ENCODE peak calls at places on chromosomes 13 and 19, in five cellular contexts. One of them, this sample, is unnamed.

GRCh38 chr13:91245283-91245682 is 102.2 kb upstream of the MIR17HG start:
- DNase-seq in fibroblast of lung: no peak
- DNase-seq in nephron progenitor cell: no peak
- DNase-seq in CD4-positive, alpha-beta T cell: no peak
- DNase-seq in right lobe of liver: no peak
- DNase-seq in this sample: no peak

GRCh38 chr19:7236153-7236552 is 58.1 kb downstream of the INSR start:
- DNase-seq in fibroblast of lung: no peak
- DNase-seq in nephron progenitor cell: no peak
- DNase-seq in CD4-positive, alpha-beta T cell: no peak
- DNase-seq in right lobe of liver: no peak
- DNase-seq in this sample: no peak

GRCh38 chr19:40947573-40947972 is 43.5 kb upstream of the CYP2B6 start:
- DNase-seq in fibroblast of lung: no peak
- DNase-seq in nephron progenitor cell: no peak
- DNase-seq in CD4-positive, alpha-beta T cell: no peak
- DNase-seq in right lobe of liver: no peak
- DNase-seq in this sample: no peak

GRCh38 chr13:101618440-101619187 is 166.1 kb downstream of the ITGBL1 start:
- DNase-seq in fibroblast of lung: no peak
- DNase-seq in nephron progenitor cell: no peak
- DNase-seq in CD4-positive, alpha-beta T cell: no peak
- DNase-seq in right lobe of liver: no peak
- DNase-seq in this sample: no peak

GRCh38 chr13:20054586-20054985 is 96.1 kb downstream of the ZMYM2 start:
- DNase-seq in fibroblast of lung: no peak
- DNase-seq in nephron progenitor cell: no peak
- DNase-seq in CD4-positive, alpha-beta T cell: no peak
- DNase-seq in right lobe of liver: no peak
- DNase-seq in this sample: no peak

GRCh38 chr13:40433577-40433976 is 232.9 kb downstream of the FOXO1 start:
- DNase-seq in fibroblast of lung: no peak
- DNase-seq in nephron progenitor cell: no peak
- DNase-seq in CD4-positive, alpha-beta T cell: peak
- DNase-seq in right lobe of liver: no peak
- DNase-seq in this sample: no peak

GRCh38 chr19:11256189-11256588 is 6.1 kb downstream of the DOCK6 start:
- DNase-seq in fibroblast of lung: peak
- DNase-seq in nephron progenitor cell: peak
- DNase-seq in CD4-positive, alpha-beta T cell: no peak
- DNase-seq in right lobe of liver: no peak
- DNase-seq in this sample: peak

GRCh38 chr13:59112375-59112774 is 1051.4 kb downstream of the DIAPH3 start:
- DNase-seq in fibroblast of lung: peak
- DNase-seq in nephron progenitor cell: no peak
- DNase-seq in CD4-positive, alpha-beta T cell: no peak
- DNase-seq in right lobe of liver: no peak
- DNase-seq in this sample: peak

GRCh38 chr13:90910240-90910639 is 437.2 kb upstream of the MIR17HG start:
- DNase-seq in fibroblast of lung: no peak
- DNase-seq in nephron progenitor cell: no peak
- DNase-seq in CD4-positive, alpha-beta T cell: no peak
- DNase-seq in right lobe of liver: no peak
- DNase-seq in this sample: no peak

GRCh38 chr19:10625003-10625761 is at the start of gene SLC44A2:
- DNase-seq in fibroblast of lung: peak
- DNase-seq in nephron progenitor cell: peak
- DNase-seq in CD4-positive, alpha-beta T cell: no peak
- DNase-seq in right lobe of liver: peak
- DNase-seq in this sample: peak

GRCh38 chr13:33233547-33233946 is 52.0 kb downstream of the STARD13 start:
- DNase-seq in fibroblast of lung: no peak
- DNase-seq in nephron progenitor cell: no peak
- DNase-seq in CD4-positive, alpha-beta T cell: no peak
- DNase-seq in right lobe of liver: peak
- DNase-seq in this sample: no peak

GRCh38 chr19:3544742-3545668 is 6.0 kb downstream of the TEKTIP1 start:
- DNase-seq in fibroblast of lung: peak
- DNase-seq in nephron progenitor cell: peak
- DNase-seq in CD4-positive, alpha-beta T cell: peak
- DNase-seq in right lobe of liver: peak
- DNase-seq in this sample: peak

GRCh38 chr19:53545271-53546065 is 7.5 kb downstream of the ZNF331 start:
- DNase-seq in fibroblast of lung: peak
- DNase-seq in nephron progenitor cell: no peak
- DNase-seq in CD4-positive, alpha-beta T cell: no peak
- DNase-seq in right lobe of liver: no peak
- DNase-seq in this sample: no peak

DNA sequence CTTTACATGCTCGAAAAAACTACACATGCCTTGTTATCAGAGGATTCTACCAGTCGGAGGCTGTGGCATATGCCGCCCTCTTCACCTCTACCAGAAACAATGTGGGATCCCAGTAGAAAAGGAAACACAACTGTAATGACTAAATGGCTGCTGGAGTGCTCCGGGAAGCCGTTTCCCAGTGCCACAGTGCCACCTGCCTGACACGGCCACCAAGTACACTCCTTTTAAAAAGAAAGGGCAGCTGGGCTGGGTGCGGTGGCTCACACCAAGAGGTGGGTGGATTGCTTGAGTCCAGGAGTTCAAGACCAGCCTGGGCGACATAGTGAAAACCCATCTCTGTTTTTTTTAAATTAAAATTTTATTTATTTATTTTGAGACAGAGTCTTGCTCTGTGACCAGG is 67.3 kb downstream of the TRPM4 start:
- DNase-seq in fibroblast of lung: peak
- DNase-seq in nephron progenitor cell: peak
- DNase-seq in CD4-positive, alpha-beta T cell: peak
- DNase-seq in right lobe of liver: peak
- DNase-seq in this sample: no peak
- TF ChIP-seq CTCF in fibroblast of lung: peak
- TF ChIP-seq CTCF in nephron progenitor cell: peak
- TF ChIP-seq CTCF in CD4-positive, alpha-beta T cell: no peak
- TF ChIP-seq CTCF in right lobe of liver: peak
- TF ChIP-seq CTCF in this sample: no peak

DNA sequence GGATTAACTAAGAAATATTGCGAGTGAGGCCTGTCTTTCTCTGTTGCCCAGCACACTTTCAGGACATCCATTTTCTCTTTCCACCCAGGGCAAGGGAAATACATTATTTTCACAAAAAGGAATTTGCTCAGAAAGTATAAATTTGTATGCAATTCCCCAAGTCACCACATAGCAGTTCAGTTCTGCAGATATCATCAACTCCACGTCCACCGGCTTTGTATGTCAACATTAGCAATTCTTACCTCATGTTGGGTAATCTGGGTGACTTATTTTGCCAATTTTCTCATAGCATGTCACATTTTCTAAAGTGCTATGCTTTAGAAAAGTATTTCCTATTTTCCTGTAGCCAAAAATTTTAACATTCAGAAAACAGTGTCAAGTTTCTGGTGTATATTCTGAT is 501.8 kb downstream of the EFNB2 start:
- DNase-seq in fibroblast of lung: peak
- DNase-seq in nephron progenitor cell: no peak
- DNase-seq in CD4-positive, alpha-beta T cell: no peak
- DNase-seq in right lobe of liver: no peak
- DNase-seq in this sample: no peak
- TF ChIP-seq CTCF in fibroblast of lung: peak
- TF ChIP-seq CTCF in nephron progenitor cell: no peak
- TF ChIP-seq CTCF in CD4-positive, alpha-beta T cell: no peak
- TF ChIP-seq CTCF in right lobe of liver: peak
- TF ChIP-seq CTCF in this sample: no peak

DNA sequence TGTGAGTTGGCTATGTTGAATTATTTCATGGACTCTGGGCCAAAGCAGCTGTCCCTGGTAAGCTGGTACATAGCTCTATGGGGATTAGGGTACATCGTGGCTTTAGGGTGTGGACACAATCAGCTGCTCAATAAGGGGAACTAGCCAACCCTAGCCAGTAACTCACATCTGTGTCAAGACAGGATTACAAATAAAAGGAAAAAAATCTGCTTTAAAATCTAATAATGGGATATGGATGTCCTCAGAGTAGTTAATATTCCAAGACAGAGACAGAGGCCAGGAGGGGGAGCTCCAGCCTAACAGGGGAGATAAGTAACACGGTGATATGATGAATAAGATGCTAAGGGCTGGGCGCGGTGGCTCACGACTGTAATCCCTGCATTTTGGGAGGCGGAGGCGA is 21.1 kb upstream of the ZNF766 start:
- DNase-seq in fibroblast of lung: peak
- DNase-seq in nephron progenitor cell: peak
- DNase-seq in CD4-positive, alpha-beta T cell: peak
- DNase-seq in right lobe of liver: no peak
- DNase-seq in this sample: no peak
- TF ChIP-seq CTCF in fibroblast of lung: peak
- TF ChIP-seq CTCF in nephron progenitor cell: peak
- TF ChIP-seq CTCF in CD4-positive, alpha-beta T cell: peak
- TF ChIP-seq CTCF in right lobe of liver: peak
- TF ChIP-seq CTCF in this sample: peak

GRCh38 chr19:18160792-18161690 is 8.1 kb downstream of the PIK3R2 start:
- DNase-seq in fibroblast of lung: peak
- DNase-seq in nephron progenitor cell: peak
- DNase-seq in CD4-positive, alpha-beta T cell: peak
- DNase-seq in right lobe of liver: peak
- DNase-seq in this sample: peak
- TF ChIP-seq CTCF in fibroblast of lung: no peak
- TF ChIP-seq CTCF in nephron progenitor cell: no peak
- TF ChIP-seq CTCF in CD4-positive, alpha-beta T cell: peak
- TF ChIP-seq CTCF in right lobe of liver: peak
- TF ChIP-seq CTCF in this sample: peak

GRCh38 chr19:13094771-13095392 is 7.8 kb downstream of the LYL1 start:
- DNase-seq in fibroblast of lung: no peak
- DNase-seq in nephron progenitor cell: peak
- DNase-seq in CD4-positive, alpha-beta T cell: no peak
- DNase-seq in right lobe of liver: no peak
- DNase-seq in this sample: no peak

GRCh38 chr19:13095393-13095784 is 7.3 kb downstream of the LYL1 start:
- DNase-seq in fibroblast of lung: no peak
- DNase-seq in nephron progenitor cell: peak
- DNase-seq in CD4-positive, alpha-beta T cell: no peak
- DNase-seq in right lobe of liver: no peak
- DNase-seq in this sample: no peak

GRCh38 chr19:13097331-13098258 is 5.1 kb downstream of the LYL1 start:
- DNase-seq in fibroblast of lung: no peak
- DNase-seq in nephron progenitor cell: peak
- DNase-seq in CD4-positive, alpha-beta T cell: no peak
- DNase-seq in right lobe of liver: peak
- DNase-seq in this sample: peak

GRCh38 chr19:13096968-13097330 is 5.7 kb downstream of the LYL1 start:
- DNase-seq in fibroblast of lung: no peak
- DNase-seq in nephron progenitor cell: no peak
- DNase-seq in CD4-positive, alpha-beta T cell: no peak
- DNase-seq in right lobe of liver: no peak
- DNase-seq in this sample: no peak

GRCh38 chr19:13095934-13096890 is 6.4 kb downstream of the LYL1 start:
- DNase-seq in fibroblast of lung: no peak
- DNase-seq in nephron progenitor cell: peak
- DNase-seq in CD4-positive, alpha-beta T cell: no peak
- DNase-seq in right lobe of liver: peak
- DNase-seq in this sample: peak
- TF ChIP-seq CTCF in fibroblast of lung: no peak
- TF ChIP-seq CTCF in nephron progenitor cell: peak
- TF ChIP-seq CTCF in CD4-positive, alpha-beta T cell: no peak
- TF ChIP-seq CTCF in right lobe of liver: peak
- TF ChIP-seq CTCF in this sample: peak

GRCh38 chr13:23828086-23828485 is 61.1 kb downstream of the MIPEP start:
- DNase-seq in fibroblast of lung: no peak
- DNase-seq in nephron progenitor cell: no peak
- DNase-seq in CD4-positive, alpha-beta T cell: no peak
- DNase-seq in right lobe of liver: no peak
- DNase-seq in this sample: no peak

GRCh38 chr13:23828866-23829265 is 60.3 kb downstream of the MIPEP start:
- DNase-seq in fibroblast of lung: peak
- DNase-seq in nephron progenitor cell: no peak
- DNase-seq in CD4-positive, alpha-beta T cell: no peak
- DNase-seq in right lobe of liver: no peak
- DNase-seq in this sample: no peak

GRCh38 chr13:23833733-23834611 is 55.2 kb downstream of the MIPEP start:
- DNase-seq in fibroblast of lung: no peak
- DNase-seq in nephron progenitor cell: no peak
- DNase-seq in CD4-positive, alpha-beta T cell: no peak
- DNase-seq in right lobe of liver: peak
- DNase-seq in this sample: no peak
- TF ChIP-seq CTCF in fibroblast of lung: no peak
- TF ChIP-seq CTCF in nephron progenitor cell: no peak
- TF ChIP-seq CTCF in CD4-positive, alpha-beta T cell: no peak
- TF ChIP-seq CTCF in right lobe of liver: no peak
- TF ChIP-seq CTCF in this sample: no peak

GRCh38 chr13:61410669-61411297 is 4.9 kb downstream of the PCDH20 start:
- DNase-seq in fibroblast of lung: peak
- DNase-seq in nephron progenitor cell: no peak
- DNase-seq in CD4-positive, alpha-beta T cell: no peak
- DNase-seq in right lobe of liver: no peak
- DNase-seq in this sample: no peak
- TF ChIP-seq CTCF in fibroblast of lung: peak
- TF ChIP-seq CTCF in nephron progenitor cell: peak
- TF ChIP-seq CTCF in CD4-positive, alpha-beta T cell: no peak
- TF ChIP-seq CTCF in right lobe of liver: peak
- TF ChIP-seq CTCF in this sample: no peak

GRCh38 chr19:35987571-35987896 is 7.5 kb upstream of the SDHAF1 start:
- DNase-seq in fibroblast of lung: no peak
- DNase-seq in nephron progenitor cell: no peak
- DNase-seq in CD4-positive, alpha-beta T cell: no peak
- DNase-seq in right lobe of liver: no peak
- DNase-seq in this sample: no peak
- TF ChIP-seq CTCF in fibroblast of lung: no peak
- TF ChIP-seq CTCF in nephron progenitor cell: no peak
- TF ChIP-seq CTCF in CD4-positive, alpha-beta T cell: no peak
- TF ChIP-seq CTCF in right lobe of liver: no peak
- TF ChIP-seq CTCF in this sample: no peak

DNA sequence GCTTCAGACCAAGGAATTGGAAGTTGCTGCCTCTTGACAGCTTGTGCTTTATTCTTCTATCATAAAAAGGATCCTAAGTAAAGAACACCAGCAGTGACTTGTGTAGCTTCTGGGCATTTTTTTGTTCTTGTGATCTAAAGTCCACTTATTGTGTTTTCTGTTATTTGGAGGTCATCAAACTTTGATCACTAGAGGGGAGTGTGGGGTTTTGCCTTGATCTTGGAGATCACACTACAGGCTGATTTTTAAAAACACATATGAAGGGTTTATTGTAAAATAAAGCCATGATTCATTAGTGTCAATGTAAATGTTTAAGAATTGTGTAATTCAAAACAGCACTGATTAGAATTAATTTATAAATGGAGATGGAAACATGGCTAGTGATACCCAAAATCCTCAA is 328.7 kb upstream of the EDNRB start:
- DNase-seq in fibroblast of lung: no peak
- DNase-seq in nephron progenitor cell: no peak
- DNase-seq in CD4-positive, alpha-beta T cell: no peak
- DNase-seq in right lobe of liver: no peak
- DNase-seq in this sample: no peak
- TF ChIP-seq CTCF in fibroblast of lung: no peak
- TF ChIP-seq CTCF in nephron progenitor cell: no peak
- TF ChIP-seq CTCF in CD4-positive, alpha-beta T cell: no peak
- TF ChIP-seq CTCF in right lobe of liver: no peak
- TF ChIP-seq CTCF in this sample: no peak

DNA sequence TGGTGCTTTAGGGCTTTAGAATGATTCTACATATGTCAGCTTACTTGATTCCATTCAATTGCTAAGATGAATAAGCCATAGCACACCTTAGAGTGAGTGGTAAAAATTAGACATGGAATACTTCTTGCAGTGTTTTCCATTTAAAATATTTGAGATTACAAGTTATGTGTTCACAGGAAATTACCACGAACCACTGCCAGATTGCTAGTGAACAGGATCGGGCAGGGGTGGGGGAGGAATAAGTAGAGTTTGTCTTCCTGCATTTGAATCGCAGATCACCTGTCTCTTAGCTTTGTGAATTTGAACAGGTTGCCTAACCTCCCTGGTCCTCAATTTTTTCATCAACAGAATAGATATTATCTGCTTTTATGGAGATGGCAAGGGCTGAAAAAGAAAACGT is 124.6 kb downstream of the GGACT start:
- DNase-seq in fibroblast of lung: no peak
- DNase-seq in nephron progenitor cell: no peak
- DNase-seq in CD4-positive, alpha-beta T cell: no peak
- DNase-seq in right lobe of liver: no peak
- DNase-seq in this sample: no peak
- TF ChIP-seq CTCF in fibroblast of lung: no peak
- TF ChIP-seq CTCF in nephron progenitor cell: no peak
- TF ChIP-seq CTCF in CD4-positive, alpha-beta T cell: no peak
- TF ChIP-seq CTCF in right lobe of liver: no peak
- TF ChIP-seq CTCF in this sample: no peak